ENCODE peak calls at places on chromosomes 16 and 17, in ten cellular contexts. One of them, this sample, is unnamed.

GRCh38 chr17:62627219-62627903 is at the start of gene MRC2:
- DNase-seq in CD8-positive, alpha-beta memory T cell: no peak
- DNase-seq in keratinocyte: no peak
- DNase-seq in aorta: peak; percentile 94
- DNase-seq in heart left ventricle: peak; percentile 83
- DNase-seq in ovary: peak; percentile 87
- DNase-seq in IMR-90: peak; percentile 82
- DNase-seq in effector memory CD4-positive, alpha-beta T cell: no peak
- DNase-seq in Caco-2: no peak
- DNase-seq in naive thymus-derived CD4-positive, alpha-beta T cell: peak; percentile 14
- DNase-seq in this sample: no peak

GRCh38 chr17:68428498-68429172 is 28.7 kb downstream of the WIPI1 start:
- DNase-seq in CD8-positive, alpha-beta memory T cell: no peak
- DNase-seq in keratinocyte: no peak
- DNase-seq in aorta: no peak
- DNase-seq in heart left ventricle: no peak
- DNase-seq in ovary: peak; percentile 7
- DNase-seq in IMR-90: no peak
- DNase-seq in effector memory CD4-positive, alpha-beta T cell: no peak
- DNase-seq in Caco-2: no peak
- DNase-seq in naive thymus-derived CD4-positive, alpha-beta T cell: no peak
- DNase-seq in this sample: no peak

GRCh38 chr17:45223541-45224528 is 2.1 kb downstream of the FMNL1 start:
- DNase-seq in CD8-positive, alpha-beta memory T cell: peak; percentile 53
- DNase-seq in keratinocyte: no peak
- DNase-seq in aorta: no peak
- DNase-seq in heart left ventricle: no peak
- DNase-seq in ovary: no peak
- DNase-seq in IMR-90: no peak
- DNase-seq in effector memory CD4-positive, alpha-beta T cell: peak; percentile 42
- DNase-seq in Caco-2: no peak
- DNase-seq in naive thymus-derived CD4-positive, alpha-beta T cell: peak; percentile 33
- DNase-seq in this sample: no peak

GRCh38 chr16:80971814-80972213 is 34.9 kb downstream of the CMC2 start:
- DNase-seq in CD8-positive, alpha-beta memory T cell: no peak
- DNase-seq in keratinocyte: no peak
- DNase-seq in aorta: no peak
- DNase-seq in heart left ventricle: no peak
- DNase-seq in ovary: no peak
- DNase-seq in IMR-90: no peak
- DNase-seq in effector memory CD4-positive, alpha-beta T cell: no peak
- DNase-seq in Caco-2: no peak
- DNase-seq in naive thymus-derived CD4-positive, alpha-beta T cell: no peak
- DNase-seq in this sample: no peak

GRCh38 chr16:75928295-75928694 is 202.0 kb upstream of the CPHXL start:
- DNase-seq in CD8-positive, alpha-beta memory T cell: no peak
- DNase-seq in keratinocyte: no peak
- DNase-seq in aorta: no peak
- DNase-seq in heart left ventricle: no peak
- DNase-seq in ovary: no peak
- DNase-seq in IMR-90: peak; percentile 75
- DNase-seq in effector memory CD4-positive, alpha-beta T cell: no peak
- DNase-seq in Caco-2: no peak
- DNase-seq in naive thymus-derived CD4-positive, alpha-beta T cell: no peak
- DNase-seq in this sample: no peak

GRCh38 chr17:4124994-4125393 is 17.8 kb downstream of the ZZEF1 start:
- DNase-seq in CD8-positive, alpha-beta memory T cell: no peak
- DNase-seq in keratinocyte: no peak
- DNase-seq in aorta: no peak
- DNase-seq in heart left ventricle: no peak
- DNase-seq in ovary: no peak
- DNase-seq in IMR-90: no peak
- DNase-seq in effector memory CD4-positive, alpha-beta T cell: no peak
- DNase-seq in Caco-2: no peak
- DNase-seq in naive thymus-derived CD4-positive, alpha-beta T cell: no peak
- DNase-seq in this sample: no peak

GRCh38 chr16:22352119-22352518 is 22.3 kb downstream of the CDR2 start:
- DNase-seq in CD8-positive, alpha-beta memory T cell: no peak
- DNase-seq in keratinocyte: no peak
- DNase-seq in aorta: no peak
- DNase-seq in heart left ventricle: no peak
- DNase-seq in ovary: no peak
- DNase-seq in IMR-90: no peak
- DNase-seq in effector memory CD4-positive, alpha-beta T cell: no peak
- DNase-seq in Caco-2: no peak
- DNase-seq in naive thymus-derived CD4-positive, alpha-beta T cell: no peak
- DNase-seq in this sample: no peak

GRCh38 chr16:69741951-69742904 is 12.5 kb downstream of the NOB1 start:
- DNase-seq in CD8-positive, alpha-beta memory T cell: no peak
- DNase-seq in keratinocyte: no peak
- DNase-seq in aorta: peak; percentile 91
- DNase-seq in heart left ventricle: peak; percentile 84
- DNase-seq in ovary: peak; percentile 74
- DNase-seq in IMR-90: peak; percentile 16
- DNase-seq in effector memory CD4-positive, alpha-beta T cell: no peak
- DNase-seq in Caco-2: no peak
- DNase-seq in naive thymus-derived CD4-positive, alpha-beta T cell: no peak
- DNase-seq in this sample: peak; percentile 95

GRCh38 chr16:70713342-70713741 is 27.5 kb upstream of the MTSS2 start:
- DNase-seq in CD8-positive, alpha-beta memory T cell: no peak
- DNase-seq in keratinocyte: no peak
- DNase-seq in aorta: no peak
- DNase-seq in heart left ventricle: no peak
- DNase-seq in ovary: no peak
- DNase-seq in IMR-90: no peak
- DNase-seq in effector memory CD4-positive, alpha-beta T cell: no peak
- DNase-seq in Caco-2: no peak
- DNase-seq in naive thymus-derived CD4-positive, alpha-beta T cell: no peak
- DNase-seq in this sample: no peak

GRCh38 chr17:2059837-2060658 is 5.1 kb downstream of the HIC1 start:
- DNase-seq in CD8-positive, alpha-beta memory T cell: no peak
- DNase-seq in keratinocyte: no peak
- DNase-seq in aorta: no peak
- DNase-seq in heart left ventricle: no peak
- DNase-seq in ovary: no peak
- DNase-seq in IMR-90: no peak
- DNase-seq in effector memory CD4-positive, alpha-beta T cell: no peak
- DNase-seq in Caco-2: no peak
- DNase-seq in naive thymus-derived CD4-positive, alpha-beta T cell: no peak
- DNase-seq in this sample: no peak

GRCh38 chr17:36182176-36183000 is 6.0 kb upstream of the TBC1D3B start:
- DNase-seq in CD8-positive, alpha-beta memory T cell: no peak
- DNase-seq in keratinocyte: no peak
- DNase-seq in aorta: peak; percentile 70
- DNase-seq in heart left ventricle: no peak
- DNase-seq in ovary: no peak
- DNase-seq in IMR-90: no peak
- DNase-seq in effector memory CD4-positive, alpha-beta T cell: no peak
- DNase-seq in Caco-2: no peak
- DNase-seq in naive thymus-derived CD4-positive, alpha-beta T cell: no peak
- DNase-seq in this sample: no peak

GRCh38 chr17:292531-293382 is 59.9 kb downstream of the RPH3AL start:
- DNase-seq in CD8-positive, alpha-beta memory T cell: no peak
- DNase-seq in keratinocyte: no peak
- DNase-seq in aorta: peak; percentile 57
- DNase-seq in heart left ventricle: peak; percentile 16
- DNase-seq in ovary: no peak
- DNase-seq in IMR-90: no peak
- DNase-seq in effector memory CD4-positive, alpha-beta T cell: no peak
- DNase-seq in Caco-2: peak; percentile 26
- DNase-seq in naive thymus-derived CD4-positive, alpha-beta T cell: peak; percentile 20
- DNase-seq in this sample: peak; percentile 16

GRCh38 chr17:79809530-79810137 is 12.8 kb upstream of the CBX8 start:
- DNase-seq in CD8-positive, alpha-beta memory T cell: no peak
- DNase-seq in keratinocyte: no peak
- DNase-seq in aorta: no peak
- DNase-seq in heart left ventricle: no peak
- DNase-seq in ovary: peak; percentile 30
- DNase-seq in IMR-90: no peak
- DNase-seq in effector memory CD4-positive, alpha-beta T cell: no peak
- DNase-seq in Caco-2: no peak
- DNase-seq in naive thymus-derived CD4-positive, alpha-beta T cell: no peak
- DNase-seq in this sample: no peak

GRCh38 chr16:72313903-72314302 is 141.9 kb upstream of the PMFBP1 start:
- DNase-seq in CD8-positive, alpha-beta memory T cell: no peak
- DNase-seq in keratinocyte: no peak
- DNase-seq in aorta: no peak
- DNase-seq in heart left ventricle: no peak
- DNase-seq in ovary: no peak
- DNase-seq in IMR-90: no peak
- DNase-seq in effector memory CD4-positive, alpha-beta T cell: no peak
- DNase-seq in Caco-2: no peak
- DNase-seq in naive thymus-derived CD4-positive, alpha-beta T cell: no peak
- DNase-seq in this sample: no peak
- H3K9me3 ChIP-seq in CD8-positive, alpha-beta memory T cell: no peaks in the 10 kb centered on the region
- H3K9me3 ChIP-seq in keratinocyte: no peaks in the 10 kb centered on the region
- H3K9me3 ChIP-seq in aorta: no peaks in the 10 kb centered on the region
- H3K9me3 ChIP-seq in heart left ventricle: peaks cover 1% of the 10 kb centered on the region
- H3K9me3 ChIP-seq in ovary: no peaks in the 10 kb centered on the region
- H3K9me3 ChIP-seq in IMR-90: peaks cover 2% of the 10 kb centered on the region
- H3K9me3 ChIP-seq in effector memory CD4-positive, alpha-beta T cell: no peaks in the 10 kb centered on the region
- H3K9me3 ChIP-seq in Caco-2: peaks cover 1% of the 10 kb centered on the region
- H3K9me3 ChIP-seq in naive thymus-derived CD4-positive, alpha-beta T cell: no peaks in the 10 kb centered on the region
- H3K9me3 ChIP-seq in this sample: no peaks in the 10 kb centered on the region

GRCh38 chr16:57536306-57537193 is at the start of gene CCDC102A:
- DNase-seq in CD8-positive, alpha-beta memory T cell: peak; percentile 50
- DNase-seq in keratinocyte: no peak
- DNase-seq in aorta: peak; percentile 80
- DNase-seq in heart left ventricle: no peak
- DNase-seq in ovary: no peak
- DNase-seq in IMR-90: no peak
- DNase-seq in effector memory CD4-positive, alpha-beta T cell: no peak
- DNase-seq in Caco-2: no peak
- DNase-seq in naive thymus-derived CD4-positive, alpha-beta T cell: peak; percentile 34
- DNase-seq in this sample: no peak

GRCh38 chr16:57539072-57539796 is 2.9 kb upstream of the CCDC102A start:
- DNase-seq in CD8-positive, alpha-beta memory T cell: no peak
- DNase-seq in keratinocyte: no peak
- DNase-seq in aorta: peak; percentile 35
- DNase-seq in heart left ventricle: no peak
- DNase-seq in ovary: no peak
- DNase-seq in IMR-90: no peak
- DNase-seq in effector memory CD4-positive, alpha-beta T cell: no peak
- DNase-seq in Caco-2: no peak
- DNase-seq in naive thymus-derived CD4-positive, alpha-beta T cell: no peak
- DNase-seq in this sample: no peak

GRCh38 chr16:57537194-57537505 is 779 bp upstream of the CCDC102A start:
- DNase-seq in CD8-positive, alpha-beta memory T cell: peak; percentile 54
- DNase-seq in keratinocyte: no peak
- DNase-seq in aorta: no peak
- DNase-seq in heart left ventricle: no peak
- DNase-seq in ovary: no peak
- DNase-seq in IMR-90: no peak
- DNase-seq in effector memory CD4-positive, alpha-beta T cell: peak; percentile 57
- DNase-seq in Caco-2: no peak
- DNase-seq in naive thymus-derived CD4-positive, alpha-beta T cell: no peak
- DNase-seq in this sample: no peak

GRCh38 chr16:57537596-57538234 is 1.3 kb upstream of the CCDC102A start:
- DNase-seq in CD8-positive, alpha-beta memory T cell: no peak
- DNase-seq in keratinocyte: no peak
- DNase-seq in aorta: peak; percentile 14
- DNase-seq in heart left ventricle: no peak
- DNase-seq in ovary: no peak
- DNase-seq in IMR-90: no peak
- DNase-seq in effector memory CD4-positive, alpha-beta T cell: no peak
- DNase-seq in Caco-2: no peak
- DNase-seq in naive thymus-derived CD4-positive, alpha-beta T cell: no peak
- DNase-seq in this sample: peak; percentile 16

DNA sequence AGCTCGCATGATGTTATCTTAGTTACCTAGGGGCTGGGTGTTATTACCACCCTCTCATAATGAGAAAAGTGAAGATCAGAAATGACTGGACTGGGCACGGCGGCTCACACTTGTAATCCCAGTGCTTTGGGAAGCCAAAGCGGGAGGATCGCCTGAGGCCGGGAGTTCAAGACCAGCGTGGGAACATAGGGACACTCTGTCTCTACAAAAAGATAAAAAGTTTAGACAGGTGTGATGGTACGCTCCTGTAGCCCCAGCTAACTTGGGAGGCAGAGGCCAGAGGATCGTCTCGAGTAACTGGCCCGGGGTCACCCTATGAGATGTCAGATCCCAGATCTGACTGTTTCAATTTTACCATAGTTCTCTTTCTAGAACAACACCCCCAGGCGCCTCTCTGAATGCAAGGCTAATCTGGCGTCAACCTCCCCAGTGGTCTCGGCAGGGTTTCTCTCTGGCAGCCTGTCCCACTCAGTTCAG is 1.9 kb upstream of the CCDC102A start:
- DNase-seq in CD8-positive, alpha-beta memory T cell: no peak
- DNase-seq in keratinocyte: no peak
- DNase-seq in aorta: peak; percentile 39
- DNase-seq in heart left ventricle: no peak
- DNase-seq in ovary: no peak
- DNase-seq in IMR-90: no peak
- DNase-seq in effector memory CD4-positive, alpha-beta T cell: no peak
- DNase-seq in Caco-2: no peak
- DNase-seq in naive thymus-derived CD4-positive, alpha-beta T cell: no peak
- DNase-seq in this sample: no peak
- H3K4me3 ChIP-seq in CD8-positive, alpha-beta memory T cell: peak overlapping the region; percentile 71
- H3K4me3 ChIP-seq in keratinocyte: no peak overlapping the region
- H3K4me3 ChIP-seq in aorta: no peak overlapping the region
- H3K4me3 ChIP-seq in heart left ventricle: no peak overlapping the region
- H3K4me3 ChIP-seq in ovary: no peak overlapping the region
- H3K4me3 ChIP-seq in IMR-90: no peak overlapping the region
- H3K4me3 ChIP-seq in effector memory CD4-positive, alpha-beta T cell: no peak overlapping the region
- H3K4me3 ChIP-seq in Caco-2: no peak overlapping the region
- H3K4me3 ChIP-seq in naive thymus-derived CD4-positive, alpha-beta T cell: peak overlapping the region; percentile 76
- H3K4me3 ChIP-seq in this sample: no peak overlapping the region

GRCh38 chr16:23485257-23485614 is 25.1 kb downstream of the GGA2 start:
- DNase-seq in CD8-positive, alpha-beta memory T cell: no peak
- DNase-seq in keratinocyte: no peak
- DNase-seq in aorta: no peak
- DNase-seq in heart left ventricle: no peak
- DNase-seq in ovary: no peak
- DNase-seq in IMR-90: no peak
- DNase-seq in effector memory CD4-positive, alpha-beta T cell: no peak
- DNase-seq in Caco-2: no peak
- DNase-seq in naive thymus-derived CD4-positive, alpha-beta T cell: no peak
- DNase-seq in this sample: no peak
- H3K36me3 ChIP-seq in CD8-positive, alpha-beta memory T cell: peaks cover 56% of the 10 kb centered on the region
- H3K36me3 ChIP-seq in keratinocyte: peaks cover 67% of the 10 kb centered on the region
- H3K36me3 ChIP-seq in aorta: peaks cover 18% of the 10 kb centered on the region
- H3K36me3 ChIP-seq in heart left ventricle: peaks cover 100% of the 10 kb centered on the region
- H3K36me3 ChIP-seq in ovary: no peaks in the 10 kb centered on the region
- H3K36me3 ChIP-seq in IMR-90: peaks cover 63% of the 10 kb centered on the region
- H3K36me3 ChIP-seq in effector memory CD4-positive, alpha-beta T cell: peaks cover 88% of the 10 kb centered on the region
- H3K36me3 ChIP-seq in Caco-2: peaks cover 4% of the 10 kb centered on the region
- H3K36me3 ChIP-seq in naive thymus-derived CD4-positive, alpha-beta T cell: peaks cover 38% of the 10 kb centered on the region
- H3K36me3 ChIP-seq in this sample: peaks cover 99% of the 10 kb centered on the region

DNA sequence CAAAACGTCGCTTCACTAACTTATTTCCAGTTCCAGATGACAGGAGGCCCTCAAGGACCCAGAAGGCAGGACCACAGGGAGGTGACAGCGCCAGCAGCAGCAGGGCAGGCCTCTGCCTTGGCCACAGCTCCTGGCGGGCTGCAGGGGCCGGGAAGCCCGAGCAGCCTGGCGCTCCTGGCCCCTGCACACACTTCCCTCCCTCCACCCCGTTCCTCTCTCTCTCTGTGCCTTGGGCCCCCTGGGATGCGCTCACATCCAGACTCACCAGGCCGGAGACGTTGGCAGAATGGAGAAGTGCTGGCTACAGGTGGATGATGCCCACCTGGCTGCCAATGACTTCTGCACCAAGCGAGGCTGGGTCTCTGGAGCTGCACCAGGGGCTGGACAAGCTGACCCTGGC is 12.7 kb downstream of the ZNF594 start:
- DNase-seq in CD8-positive, alpha-beta memory T cell: no peak
- DNase-seq in keratinocyte: no peak
- DNase-seq in aorta: no peak
- DNase-seq in heart left ventricle: no peak
- DNase-seq in ovary: no peak
- DNase-seq in IMR-90: no peak
- DNase-seq in effector memory CD4-positive, alpha-beta T cell: no peak
- DNase-seq in Caco-2: no peak
- DNase-seq in naive thymus-derived CD4-positive, alpha-beta T cell: no peak
- DNase-seq in this sample: no peak
- H3K9me3 ChIP-seq in CD8-positive, alpha-beta memory T cell: peaks cover 56% of the 10 kb centered on the region
- H3K9me3 ChIP-seq in keratinocyte: peaks cover 40% of the 10 kb centered on the region
- H3K9me3 ChIP-seq in aorta: peaks cover 28% of the 10 kb centered on the region
- H3K9me3 ChIP-seq in heart left ventricle: peaks cover 64% of the 10 kb centered on the region
- H3K9me3 ChIP-seq in ovary: peaks cover 54% of the 10 kb centered on the region
- H3K9me3 ChIP-seq in IMR-90: peaks cover 59% of the 10 kb centered on the region
- H3K9me3 ChIP-seq in effector memory CD4-positive, alpha-beta T cell: peaks cover 53% of the 10 kb centered on the region
- H3K9me3 ChIP-seq in Caco-2: peaks cover 4% of the 10 kb centered on the region
- H3K9me3 ChIP-seq in naive thymus-derived CD4-positive, alpha-beta T cell: peaks cover 80% of the 10 kb centered on the region
- H3K9me3 ChIP-seq in this sample: peaks cover 31% of the 10 kb centered on the region